ENCODE peak calls at places on chromosomes 4 and X, in six cellular contexts. X is T-helper 22 cell, L is midbrain, G is anterior cingulate cortex, Y is HS-5, H is neural crest cell. K is an unnamed sample.

GRCh38 chrX:104270916-104271512 is 16.3 kb upstream of the ESX1 start:
- DNase-seq in X (no peak), L (peak; percentile 66), G (peak; percentile 43), Y (peak; percentile 3), H (peak; percentile 40), K (no peak)

GRCh38 chrX:636971-637659 is 6.5 kb downstream of the SHOX start:
- DNase-seq in X (no peak), L (no peak), G (no peak), Y (no peak), H (no peak), K (no peak)

GRCh38 chr4:1851575-1852415 is 4.2 kb downstream of the LETM1 start:
- DNase-seq in X (no peak), L (no peak), G (no peak), Y (no peak), H (no peak), K (no peak)

GRCh38 chrX:21479695-21480280 is 105.6 kb downstream of the CNKSR2 start:
- DNase-seq in X (no peak), L (peak; percentile 40), G (no peak), Y (peak; percentile 19), H (no peak), K (peak; percentile 22)

GRCh38 chr4:145481164-145481941 is at the start of gene SMAD1:
- DNase-seq in X (no peak), L (peak; percentile 86), G (peak; percentile 70), Y (peak; percentile 32), H (peak; percentile 65), K (peak; percentile 47)

GRCh38 chr4:119014658-119015057 is 121.0 kb upstream of the MYOZ2 start:
- DNase-seq in X (no peak), L (no peak), G (no peak), Y (no peak), H (no peak), K (no peak)

GRCh38 chrX:130829526-130830515 is 73.2 kb downstream of the ENOX2 start:
- DNase-seq in X (no peak), L (no peak), G (no peak), Y (no peak), H (no peak), K (no peak)

GRCh38 chr4:101471201-101471600 is 123.9 kb upstream of the PPP3CA start:
- DNase-seq in X (no peak), L (no peak), G (no peak), Y (no peak), H (no peak), K (no peak)

GRCh38 chrX:14779589-14779988 is 93.3 kb downstream of the FANCB start:
- DNase-seq in X (no peak), L (no peak), G (no peak), Y (no peak), H (no peak), K (no peak)

GRCh38 chr4:114364857-114365256 is 233.8 kb upstream of the UGT8 start:
- DNase-seq in X (no peak), L (no peak), G (no peak), Y (peak; percentile 61), H (no peak), K (no peak)

GRCh38 chrX:39065051-39065871 is 264.0 kb downstream of the MID1IP1 start:
- DNase-seq in X (no peak), L (peak; percentile 22), G (peak; percentile 1), Y (no peak), H (peak; percentile 4), K (no peak)

GRCh38 chr4:41360911-41361830 is 104.4 kb downstream of the UCHL1 start:
- DNase-seq in X (no peak), L (peak; percentile 65), G (peak; percentile 63), Y (no peak), H (peak; percentile 40), K (peak; percentile 24)

GRCh38 chrX:120768681-120769080 is 107.0 kb downstream of the CT47B1 start:
- DNase-seq in X (no peak), L (no peak), G (no peak), Y (peak; percentile 23), H (no peak), K (no peak)

GRCh38 chr4:78768447-78769177 is 7.5 kb upstream of the BMP2K start:
- DNase-seq in X (no peak), L (no peak), G (no peak), Y (no peak), H (no peak), K (no peak)

K was measured in activated naive CD8-positive, alpha-beta T cell treated with anti-CD3 and anti-CD28 coated beads, Interleukin-2, amount 10 ng/mL, durations not matched to agents 7 days and 5 days.